ENCODE peak calls at places on chromosomes 6 and 20, in seven cellular contexts. Z is neural crest cell; J is AG08395; D is central memory CD4-positive, alpha-beta T cell; Y is adrenal gland; U is NCI-H1092 treated with DMSO at 0.1 percent for 48 hours; H is SIG-M5. V is an unnamed sample.

GRCh38 chr6:12555267-12555666 is 161.3 kb upstream of the PHACTR1 start:
- DNase-seq in Z (no peak), J (peak; percentile 80), D (no peak), Y (no peak), U (no peak), H (no peak), V (no peak)

GRCh38 chr6:16805190-16805860 is 44.1 kb upstream of the ATXN1 start:
- DNase-seq in Z (no peak), J (no peak), D (no peak), Y (peak; percentile 51), U (no peak), H (no peak), V (no peak)

GRCh38 chr6:148343028-148343374 is 363 bp downstream of the SASH1 start:
- DNase-seq in Z (no peak), J (no peak), D (no peak), Y (no peak), U (no peak), H (no peak), V (no peak)

GRCh38 chr20:22691369-22692118 is 107.2 kb upstream of the FOXA2 start:
- DNase-seq in Z (peak; percentile 74), J (peak; percentile 87), D (peak; percentile 16), Y (peak; percentile 91), U (peak; percentile 83), H (no peak), V (peak; percentile 73)

GRCh38 chr20:57428611-57429496 is 37.7 kb downstream of the RBM38 start:
- DNase-seq in Z (no peak), J (no peak), D (no peak), Y (no peak), U (no peak), H (no peak), V (no peak)

GRCh38 chr6:14159090-14159489 is 41.5 kb downstream of the CD83 start:
- DNase-seq in Z (no peak), J (no peak), D (no peak), Y (no peak), U (no peak), H (no peak), V (no peak)

GRCh38 chr6:14072084-14072483 is 45.5 kb upstream of the CD83 start:
- DNase-seq in Z (no peak), J (peak; percentile 53), D (no peak), Y (no peak), U (no peak), H (no peak), V (no peak)

GRCh38 chr6:44224978-44225330 is 1.6 kb downstream of the SLC29A1 start:
- DNase-seq in Z (no peak), J (no peak), D (no peak), Y (no peak), U (no peak), H (no peak), V (no peak)

GRCh38 chr6:149015224-149015876 is 268.5 kb downstream of the UST start:
- DNase-seq in Z (no peak), J (peak; percentile 15), D (no peak), Y (no peak), U (no peak), H (no peak), V (no peak)

GRCh38 chr6:1306133-1306532 is 5.8 kb upstream of the FOXQ1 start:
- DNase-seq in Z (no peak), J (no peak), D (no peak), Y (no peak), U (no peak), H (no peak), V (no peak)

GRCh38 chr20:43681468-43681942 is 14.6 kb downstream of the MYBL2 start:
- DNase-seq in Z (no peak), J (peak; percentile 50), D (no peak), Y (no peak), U (peak; percentile 74), H (no peak), V (no peak)

GRCh38 chr6:11460001-11460668 is 77.4 kb upstream of the TMEM170B start:
- DNase-seq in Z (no peak), J (no peak), D (no peak), Y (no peak), U (no peak), H (no peak), V (no peak)

GRCh38 chr6:157032923-157033322 is 255.7 kb downstream of the ARID1B start:
- DNase-seq in Z (no peak), J (no peak), D (no peak), Y (no peak), U (no peak), H (no peak), V (no peak)

GRCh38 chr6:38307730-38308129 is 332.0 kb downstream of the BTBD9 start:
- DNase-seq in Z (no peak), J (no peak), D (no peak), Y (no peak), U (no peak), H (no peak), V (no peak)

V was measured in activated CD8-positive, alpha-beta memory T cell treated with anti-CD3 and anti-CD28 coated beads, Interleukin-2, amount 50 U/mL, for 48 hours.